ENCODE peak calls at places on chromosome 6, in six cellular contexts. P is stomach, S is skeletal muscle cell, G is choroid plexus epithelial cell, C is Caco-2, Q is small intestine. R is an unnamed sample.

GRCh38 chr6:52735071-52735470 is 28.2 kb downstream of the GSTA2 start:
- DNase-seq in Q (peak; percentile 91), C (no peak), P (no peak), S (no peak), G (no peak), R (no peak)

GRCh38 chr6:33840064-33840926 is 36.5 kb upstream of the MLN start:
- DNase-seq in G (peak; percentile 96), Q (peak; percentile 22), P (no peak), S (peak; percentile 87), C (peak; percentile 76), R (peak; percentile 35)

GRCh38 chr6:39937686-39938333 is 3.5 kb upstream of the MOCS1 start:
- DNase-seq in G (no peak), S (no peak), P (no peak), C (no peak), Q (peak; percentile 59), R (peak; percentile 11)

GRCh38 chr6:118284736-118285360 is 263.2 kb upstream of the PLN start:
- DNase-seq in S (no peak), C (no peak), P (no peak), G (peak; percentile 66), Q (no peak), R (no peak)

GRCh38 chr6:50102676-50103075 is 52.9 kb upstream of the DEFB112 start:
- DNase-seq in S (no peak), G (no peak), C (no peak), P (no peak), Q (no peak), R (no peak)

GRCh38 chr6:84282566-84282965 is 55.1 kb upstream of the CEP162 start:
- DNase-seq in C (no peak), P (no peak), S (peak; percentile 78), G (no peak), Q (no peak), R (no peak)

GRCh38 chr6:151723152-151723551 is 84.3 kb upstream of the ESR1 start:
- DNase-seq in S (no peak), G (no peak), Q (no peak), P (no peak), C (no peak), R (no peak)

GRCh38 chr6:158759966-158760617 is 59.1 kb downstream of the EZR start:
- DNase-seq in S (no peak), C (no peak), P (no peak), Q (no peak), G (no peak), R (no peak)

GRCh38 chr6:64777941-64778785 is 928.9 kb downstream of the EYS start:
- DNase-seq in C (no peak), G (peak; percentile 86), P (no peak), Q (no peak), S (no peak), R (no peak)

GRCh38 chr6:32114853-32115252 is 5.7 kb upstream of the TNXB start:
- DNase-seq in P (no peak), S (no peak), C (peak; percentile 25), Q (no peak), G (peak; percentile 56), R (no peak)

GRCh38 chr6:73669005-73669404 is 15.2 kb upstream of the SLC17A5 start:
- DNase-seq in P (no peak), C (no peak), S (no peak), Q (no peak), G (no peak), R (no peak)

GRCh38 chr6:30857537-30857936 is 26.8 kb upstream of the DDR1 start:
- DNase-seq in Q (no peak), C (no peak), P (no peak), S (no peak), G (no peak), R (no peak)

GRCh38 chr6:67112120-67112519 is 1405.1 kb upstream of the EYS start:
- DNase-seq in S (no peak), Q (no peak), P (no peak), G (peak; percentile 17), C (no peak), R (no peak)

DNA sequence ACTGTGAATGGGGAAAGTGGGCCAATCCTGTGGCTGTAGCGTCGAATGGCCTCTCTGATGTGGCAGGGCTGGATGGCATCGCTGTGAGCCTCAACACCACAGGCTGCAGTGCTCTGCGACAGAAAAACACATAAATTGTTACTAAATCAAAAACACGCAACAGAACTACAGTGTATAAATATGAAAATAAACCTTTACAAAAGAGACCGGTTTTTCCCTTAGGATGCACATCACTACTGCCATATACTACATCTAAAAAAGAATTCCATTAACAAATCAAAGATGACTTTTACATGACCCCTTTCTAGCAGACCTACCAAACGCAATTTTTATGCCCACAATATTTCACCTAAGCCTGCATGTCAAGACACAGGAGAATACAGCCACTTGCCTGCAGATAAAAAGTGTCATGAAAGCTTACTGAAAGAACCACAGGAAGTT is 395.5 kb upstream of the RUNX2 start:
- DNase-seq in S (no peak), C (no peak), G (no peak), Q (no peak), P (no peak), R (no peak)
- H3K4me3 ChIP-seq in S (no peak overlapping the region), C (no peak overlapping the region), G (no peak overlapping the region), Q (no peak overlapping the region), P (no peak overlapping the region), R (no peak overlapping the region)

DNA sequence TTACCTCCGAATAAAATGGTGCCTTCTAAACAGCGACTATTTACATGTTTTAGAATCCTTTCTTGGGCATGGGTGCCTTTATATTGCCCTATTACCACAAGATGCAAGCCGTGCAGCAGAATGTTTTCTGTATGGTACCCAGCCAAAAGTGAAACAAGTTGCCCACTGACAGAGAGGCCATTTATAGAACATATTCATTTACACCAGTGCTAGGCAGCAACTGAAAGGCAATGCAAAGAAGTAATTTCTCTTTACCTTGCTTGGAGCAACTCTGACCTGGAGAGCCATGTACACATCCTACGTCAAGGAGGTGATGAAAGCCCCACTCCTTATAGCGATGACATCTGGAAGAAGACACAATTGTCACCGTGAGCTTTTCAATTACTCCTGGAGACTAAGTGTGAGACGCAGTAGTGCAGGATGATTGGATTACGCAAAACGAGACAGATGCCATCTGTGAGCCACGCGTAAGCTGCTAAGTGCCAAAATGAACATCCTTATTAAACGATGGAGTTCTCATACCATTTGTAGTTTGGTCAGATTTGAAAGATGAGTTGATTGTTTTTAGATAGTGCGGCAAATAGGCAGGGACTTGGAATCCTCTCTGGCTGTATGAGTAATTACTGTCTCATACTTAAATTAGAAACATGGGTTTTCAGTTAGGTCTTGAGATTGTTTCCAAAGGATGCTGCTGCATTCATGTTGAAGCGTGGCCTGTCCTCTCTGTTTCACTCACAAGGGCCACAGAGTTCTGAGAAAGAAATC is at the start of gene TMEM244:
- DNase-seq in Q (no peak), S (no peak), C (no peak), P (no peak), G (peak; percentile 41), R (no peak)
- H3K4me3 ChIP-seq in Q (no peak within 1 kb of the TSS), S (peak within 1 kb of the TSS; percentile 34), C (no peak within 1 kb of the TSS), P (no peak within 1 kb of the TSS), G (no peak within 1 kb of the TSS), R (no peak within 1 kb of the TSS)

GRCh38 chr6:137093183-137094069 is 48.7 kb upstream of the IL20RA start:
- DNase-seq in P (no peak), Q (peak; percentile 92), S (no peak), G (no peak), C (no peak), R (no peak)
- H3K4me3 ChIP-seq in P (no peak overlapping the region), Q (no peak overlapping the region), S (no peak overlapping the region), G (no peak overlapping the region), C (no peak overlapping the region), R (no peak overlapping the region)

DNA sequence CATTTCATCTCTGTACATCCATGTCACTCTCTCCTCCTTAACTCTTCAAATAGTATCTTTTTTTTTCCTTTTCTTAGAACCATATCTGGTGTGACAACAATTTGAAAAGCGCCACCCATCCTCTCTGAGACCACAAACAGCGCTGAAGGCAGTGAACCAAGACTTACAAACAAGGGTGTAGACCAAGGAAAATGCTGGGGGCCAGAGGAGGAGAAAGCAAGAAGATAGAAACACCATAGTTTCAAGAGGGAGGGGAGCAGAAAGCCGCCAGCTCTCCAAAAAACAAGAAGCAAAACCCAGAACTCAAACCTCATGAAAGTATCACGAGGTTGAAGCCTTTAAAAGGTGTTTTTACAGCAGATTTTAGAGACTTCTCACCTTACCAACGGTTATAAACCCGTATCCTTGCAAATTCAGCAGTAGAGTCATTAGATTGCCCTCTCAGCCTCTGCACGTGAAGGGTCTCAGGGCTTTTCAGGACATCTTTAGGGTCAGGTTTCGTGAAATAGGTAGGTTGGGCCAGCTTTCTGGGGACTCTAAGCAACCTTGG is 13.3 kb upstream of the RIPOR2 start:
- DNase-seq in P (no peak), Q (peak; percentile 16), C (no peak), S (no peak), G (no peak), R (no peak)
- H3K4me3 ChIP-seq in P (no peak overlapping the region), Q (no peak overlapping the region), C (no peak overlapping the region), S (no peak overlapping the region), G (no peak overlapping the region), R (no peak overlapping the region)

GRCh38 chr6:17101422-17102257 is at the start of gene STMND1:
- DNase-seq in C (peak; percentile 18), S (no peak), P (peak; percentile 59), G (peak; percentile 28), Q (peak; percentile 86), R (peak; percentile 91)
- H3K4me3 ChIP-seq in C (peak within 1 kb of the TSS; percentile 24), S (peak within 1 kb of the TSS; percentile 42), P (peak within 1 kb of the TSS; percentile 54), G (peak within 1 kb of the TSS; percentile 43), Q (no peak within 1 kb of the TSS), R (peak within 1 kb of the TSS; percentile 38)

DNA sequence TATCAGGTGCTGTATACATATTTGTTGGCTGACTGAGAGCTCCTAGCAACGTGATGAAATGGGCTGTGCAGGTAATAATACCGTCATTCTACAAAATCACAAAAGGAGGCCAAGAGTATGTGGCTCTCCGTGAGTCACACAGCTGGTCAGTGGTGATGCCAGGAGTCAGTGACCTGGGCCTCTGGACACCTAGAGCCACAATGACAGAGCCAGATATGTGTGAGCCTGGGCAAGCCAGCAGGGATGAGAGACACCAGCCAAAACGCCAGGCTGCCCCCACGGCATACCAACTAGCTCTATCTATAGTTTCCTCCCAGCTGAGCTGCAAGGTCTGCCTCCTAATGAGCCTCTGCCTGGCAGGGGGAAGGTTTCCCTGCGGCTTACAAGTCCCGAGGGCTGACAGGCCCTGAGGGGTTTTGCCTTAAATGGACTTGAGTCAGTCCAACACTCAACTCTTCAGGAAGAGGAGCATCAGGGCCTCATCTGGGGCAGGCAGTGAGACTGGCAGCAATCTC is 70.0 kb downstream of the CPNE5 start:
- DNase-seq in C (no peak), G (no peak), S (no peak), P (no peak), Q (no peak), R (no peak)
- H3K4me3 ChIP-seq in C (no peak overlapping the region), G (no peak overlapping the region), S (no peak overlapping the region), P (no peak overlapping the region), Q (no peak overlapping the region), R (no peak overlapping the region)

GRCh38 chr6:24911983-24912382 is 23.8 kb downstream of the RIPOR2 start:
- DNase-seq in Q (no peak), P (no peak), C (no peak), S (no peak), G (no peak), R (no peak)
- H3K4me3 ChIP-seq in Q (no peak overlapping the region), P (no peak overlapping the region), C (no peak overlapping the region), S (peak overlapping the region; percentile 53), G (no peak overlapping the region), R (peak overlapping the region; percentile 45)

GRCh38 chr6:43203029-43203717 is 21.2 kb downstream of the CUL9 start:
- DNase-seq in Q (no peak), S (no peak), P (no peak), C (no peak), G (no peak), R (no peak)
- H3K4me3 ChIP-seq in Q (no peak overlapping the region), S (no peak overlapping the region), P (no peak overlapping the region), C (no peak overlapping the region), G (no peak overlapping the region), R (no peak overlapping the region)